ENCODE peak calls at places on chromosomes 11 and 22, in six cellular contexts. T is CD8-positive, alpha-beta T cell; U is psoas muscle; K is heart left ventricle; X is Panc1; G is foreskin keratinocyte. C is an unnamed sample.

GRCh38 chr22:21591695-21592094 is 24.2 kb downstream of the UBE2L3 start:
- DNase-seq in X (no peak), T (no peak), G (no peak), K (peak), U (peak), C (peak)

GRCh38 chr11:26914968-26915367 is 78.9 kb upstream of the FIBIN start:
- DNase-seq in K (no peak), G (no peak), T (no peak), U (no peak), X (no peak), C (no peak)

GRCh38 chr22:46422896-46423295 is 87.4 kb downstream of the TRMU start:
- DNase-seq in K (peak), G (no peak), U (no peak), T (no peak), X (no peak), C (peak)

GRCh38 chr11:110345756-110346155 is 49.3 kb upstream of the RDX start:
- DNase-seq in U (no peak), X (no peak), T (no peak), K (no peak), G (no peak), C (no peak)

GRCh38 chr11:12599408-12600143 is 74.6 kb upstream of the TEAD1 start:
- DNase-seq in X (no peak), K (peak), T (peak), U (peak), G (no peak), C (peak)

GRCh38 chr11:121524233-121524631 is 71.5 kb upstream of the SORL1-AS1 start:
- DNase-seq in G (no peak), U (no peak), X (no peak), T (no peak), K (no peak), C (no peak)

GRCh38 chr22:40951795-40952602 is 821 bp downstream of the RBX1 start:
- DNase-seq in X (no peak), T (no peak), K (no peak), G (peak), U (no peak), C (no peak)

GRCh38 chr11:13949876-13950275 is 12.6 kb upstream of the SPON1 start:
- DNase-seq in X (no peak), T (no peak), U (no peak), K (no peak), G (no peak), C (no peak)

GRCh38 chr11:59040607-59041006 is 45.5 kb upstream of the GLYATL1B start:
- DNase-seq in U (no peak), K (no peak), G (no peak), T (no peak), X (no peak), C (no peak)

GRCh38 chr11:76233196-76233921 is 27.1 kb upstream of the WNT11 start:
- DNase-seq in T (no peak), U (peak), K (no peak), X (no peak), G (no peak), C (no peak)
- H3K27ac ChIP-seq in T (no peak), U (peak), K (peak), X (no peak), G (no peak), C (no peak)

DNA sequence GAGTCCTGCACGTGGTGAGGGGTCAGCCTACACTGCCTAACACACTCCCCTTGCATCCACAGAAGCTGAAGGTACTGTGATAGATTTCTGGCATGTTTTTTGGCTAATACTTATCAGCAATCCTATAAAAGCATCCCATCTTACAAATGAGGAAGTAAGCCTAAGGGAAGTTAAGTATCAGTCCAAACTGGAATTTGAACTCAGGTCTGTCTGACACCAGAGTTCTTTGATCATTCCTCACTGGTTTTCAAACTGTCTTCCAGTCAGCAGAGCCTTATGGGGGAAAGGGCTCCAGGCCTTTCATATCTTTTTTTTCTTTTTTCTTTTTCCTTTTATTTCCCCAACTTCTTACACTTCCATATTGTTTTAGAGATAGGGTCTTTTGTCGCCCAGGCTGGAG is 105.6 kb downstream of the RBFOX2 start:
- DNase-seq in K (no peak), G (no peak), T (no peak), U (no peak), X (no peak), C (no peak)
- H3K27ac ChIP-seq in K (no peak), G (no peak), T (no peak), U (no peak), X (peak), C (no peak)

DNA sequence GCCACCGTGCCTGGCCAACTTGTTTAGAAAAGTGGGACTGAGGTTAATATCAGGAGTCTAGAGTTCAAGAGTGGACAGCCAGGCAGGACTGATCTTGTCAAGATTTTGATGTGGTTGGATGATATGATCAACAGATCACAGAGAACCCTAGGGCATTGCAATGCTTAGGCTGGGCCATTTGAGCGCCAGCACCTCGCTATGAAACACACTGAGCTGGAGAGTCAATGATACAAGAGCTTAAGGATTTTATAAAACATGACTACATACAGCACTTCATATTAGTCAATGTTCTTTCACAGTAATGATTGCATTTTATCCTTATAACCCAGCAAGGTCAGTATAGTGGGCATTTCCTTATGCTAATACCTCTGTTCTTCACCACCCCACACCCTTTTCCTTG is 15.4 kb upstream of the PEX26 start:
- DNase-seq in K (no peak), T (no peak), X (no peak), G (no peak), U (no peak), C (no peak)
- H3K27ac ChIP-seq in K (no peak), T (no peak), X (no peak), G (peak), U (no peak), C (no peak)

DNA sequence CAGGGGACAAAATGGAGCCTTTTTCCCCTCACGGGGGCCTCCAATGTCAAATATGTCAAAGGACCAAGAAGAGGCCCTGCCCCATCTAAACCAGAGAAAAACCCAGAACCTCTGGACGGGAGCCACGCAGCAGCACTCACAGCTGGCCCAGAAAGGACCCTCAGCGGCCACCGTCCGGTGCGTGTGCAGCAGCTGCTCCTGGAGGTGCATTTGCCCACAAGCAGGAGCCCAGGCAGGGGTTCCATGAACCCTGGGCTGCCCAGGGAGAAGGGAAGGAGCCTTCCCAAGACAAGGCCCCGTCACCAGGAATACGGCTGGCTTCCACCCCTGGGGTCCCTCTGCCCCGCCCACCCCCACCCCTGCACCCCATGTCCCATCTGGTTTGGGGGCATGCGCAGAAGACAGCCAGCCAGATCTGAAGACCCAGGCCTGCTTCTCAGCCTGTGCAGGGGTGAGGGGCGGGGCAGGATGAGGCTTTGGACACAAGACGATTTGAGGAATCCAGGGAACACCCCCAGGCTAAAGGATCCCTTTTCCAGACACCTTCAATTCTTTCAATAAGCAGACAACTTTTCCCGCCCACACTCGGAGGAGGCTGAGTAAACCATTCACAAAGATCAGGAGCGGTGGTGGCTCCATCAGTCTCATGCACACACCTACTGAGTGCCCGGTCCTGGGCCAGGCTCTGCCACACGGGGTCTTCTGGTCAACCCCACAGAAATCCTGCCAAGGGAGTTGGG is 423.0 kb downstream of the SHANK2 start:
- DNase-seq in U (no peak), K (no peak), G (no peak), X (no peak), T (no peak), C (peak)
- H3K27ac ChIP-seq in U (no peak), K (no peak), G (no peak), X (no peak), T (no peak), C (no peak)

DNA sequence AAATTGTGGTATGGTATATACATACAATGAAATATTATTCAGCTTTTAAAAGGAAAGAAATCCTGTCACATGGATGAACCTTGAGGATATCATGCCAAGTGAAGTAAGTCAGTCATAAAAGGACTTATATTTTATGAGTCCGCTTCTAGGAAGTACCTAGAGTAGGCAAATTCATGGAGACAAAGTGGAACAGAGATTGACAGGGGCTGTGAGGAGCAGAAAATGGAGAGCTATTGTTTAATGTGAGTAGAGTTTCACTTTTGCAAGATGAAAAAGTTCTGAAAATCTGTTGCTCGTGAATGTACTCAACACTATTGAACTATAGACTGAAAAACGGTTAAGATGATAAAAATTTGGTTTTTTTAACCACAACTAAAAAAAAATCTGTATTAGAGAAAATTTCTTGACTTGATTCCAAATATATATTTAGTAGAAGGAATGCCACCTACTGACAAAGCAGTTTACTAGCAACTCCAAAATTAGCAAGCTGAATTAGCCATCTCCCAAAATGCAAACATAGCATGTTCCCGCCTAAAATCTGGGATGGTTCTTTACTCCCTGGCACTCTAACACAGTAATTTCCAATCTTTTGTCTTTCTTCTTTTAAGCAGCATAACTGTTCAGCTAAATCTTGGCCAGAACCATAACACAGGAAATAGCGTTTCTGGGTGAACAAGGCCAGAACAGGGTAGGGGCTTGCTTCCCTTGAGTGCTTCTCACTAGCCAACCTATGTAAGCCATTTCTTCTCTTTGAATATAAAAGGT is 1.5 kb downstream of the UFD1 start:
- DNase-seq in U (no peak), K (no peak), T (no peak), X (no peak), G (no peak), C (no peak)
- H3K27ac ChIP-seq in U (peak), K (peak), T (peak), X (peak), G (no peak), C (peak)

GRCh38 chr11:128709402-128709801 is 15.5 kb downstream of the FLI1 start:
- DNase-seq in G (peak), K (peak), U (no peak), T (no peak), X (no peak), C (no peak)
- H3K27ac ChIP-seq in G (no peak), K (peak), U (peak), T (no peak), X (no peak), C (no peak)